ENCODE peak calls at places on chromosomes 2 and 18, in eight cellular contexts. G is activated effector memory CD4-positive, alpha-beta T cell treated with anti-CD3 and anti-CD28 coated beads, Interleukin-2, amount 50 U/mL, for 16 hours; P is mammary epithelial cell; T is nephron progenitor cell; X is IMR-90; J is mucosa of gallbladder; C is bronchial epithelial cell; S is fibroblast of villous mesenchyme. B is an unnamed sample.

GRCh38 chr18:62324917-62325805 is at the start of gene TNFRSF11A:
- DNase-seq in G (peak; percentile 88), P (peak; percentile 58), T (peak; percentile 70), X (no peak), J (peak; percentile 48), C (no peak), S (no peak), B (peak; percentile 62)

GRCh38 chr18:10497350-10497749 is 28.5 kb upstream of the NAPG start:
- DNase-seq in G (no peak), P (peak; percentile 8), T (no peak), X (no peak), J (no peak), C (no peak), S (no peak), B (no peak)

GRCh38 chr2:178320011-178320410 is 125.7 kb downstream of the OSBPL6 start:
- DNase-seq in G (no peak), P (no peak), T (no peak), X (no peak), J (peak; percentile 77), C (peak; percentile 19), S (no peak), B (no peak)

GRCh38 chr2:164388511-164388910 is 232.8 kb downstream of the GRB14 start:
- DNase-seq in G (no peak), P (peak; percentile 77), T (no peak), X (peak; percentile 63), J (no peak), C (peak; percentile 88), S (peak; percentile 8), B (no peak)

GRCh38 chr2:36486546-36487044 is 111.4 kb downstream of the FEZ2 start:
- DNase-seq in G (no peak), P (peak; percentile 16), T (no peak), X (peak; percentile 82), J (no peak), C (peak; percentile 69), S (peak; percentile 75), B (no peak)

GRCh38 chr2:127046579-127046978 is 60.4 kb downstream of the BIN1 start:
- DNase-seq in G (no peak), P (no peak), T (no peak), X (no peak), J (no peak), C (no peak), S (no peak), B (no peak)

GRCh38 chr18:62071071-62071470 is 115.8 kb downstream of the PIGN start:
- DNase-seq in G (no peak), P (no peak), T (no peak), X (peak; percentile 7), J (no peak), C (no peak), S (peak; percentile 62), B (no peak)

GRCh38 chr2:71243548-71244301 is 16.8 kb upstream of the PAIP2B start:
- DNase-seq in G (no peak), P (no peak), T (no peak), X (no peak), J (no peak), C (no peak), S (no peak), B (no peak)

GRCh38 chr2:105812180-105813044 is 67.7 kb downstream of the NCK2 start:
- DNase-seq in G (no peak), P (peak; percentile 96), T (no peak), X (peak; percentile 93), J (peak; percentile 54), C (peak; percentile 86), S (peak; percentile 83), B (no peak)

GRCh38 chr2:120109186-120110061 is 96.5 kb downstream of the EPB41L5 start:
- DNase-seq in G (no peak), P (peak; percentile 36), T (no peak), X (peak; percentile 59), J (no peak), C (peak; percentile 54), S (peak; percentile 41), B (no peak)

GRCh38 chr2:48248251-48248933 is 281.6 kb upstream of the STON1 start:
- DNase-seq in G (no peak), P (peak; percentile 93), T (no peak), X (peak; percentile 94), J (no peak), C (peak; percentile 94), S (peak; percentile 89), B (no peak)

GRCh38 chr18:79973517-79973916 is 9.1 kb downstream of the HSBP1L1 start:
- DNase-seq in G (no peak), P (no peak), T (no peak), X (no peak), J (no peak), C (no peak), S (no peak), B (no peak)

GRCh38 chr2:221153226-221153625 is 418.9 kb downstream of the EPHA4 start:
- DNase-seq in G (no peak), P (no peak), T (no peak), X (no peak), J (no peak), C (no peak), S (no peak), B (no peak)

GRCh38 chr18:35030234-35030989 is 10.8 kb upstream of the MAPRE2 start:
- DNase-seq in G (no peak), P (no peak), T (no peak), X (no peak), J (no peak), C (no peak), S (no peak), B (no peak)